ENCODE peak calls at places on chromosomes 6 and 20, in five cellular contexts. One of them, this sample, is unnamed.

GRCh38 chr6:43807228-43808061 is 37.4 kb downstream of the VEGFA start:
- DNase-seq in uterus: no peak
- DNase-seq in HCT116: no peak
- DNase-seq in A673: no peak
- DNase-seq in right atrium auricular region: no peak
- DNase-seq in this sample: no peak

GRCh38 chr20:42005211-42005610 is 387.0 kb upstream of the CHD6 start:
- DNase-seq in uterus: no peak
- DNase-seq in HCT116: no peak
- DNase-seq in A673: peak; percentile 17
- DNase-seq in right atrium auricular region: no peak
- DNase-seq in this sample: no peak

GRCh38 chr20:21522479-21523397 is 8.9 kb upstream of the NKX2-2 start:
- DNase-seq in uterus: no peak
- DNase-seq in HCT116: no peak
- DNase-seq in A673: peak; percentile 28
- DNase-seq in right atrium auricular region: no peak
- DNase-seq in this sample: peak; percentile 81

GRCh38 chr6:125802943-125803377 is 12.2 kb downstream of the NCOA7 start:
- DNase-seq in uterus: no peak
- DNase-seq in HCT116: no peak
- DNase-seq in A673: no peak
- DNase-seq in right atrium auricular region: no peak
- DNase-seq in this sample: no peak

GRCh38 chr6:131270534-131270933 is 135.3 kb downstream of the AKAP7 start:
- DNase-seq in uterus: no peak
- DNase-seq in HCT116: no peak
- DNase-seq in A673: no peak
- DNase-seq in right atrium auricular region: no peak
- DNase-seq in this sample: no peak

GRCh38 chr20:2093200-2093781 is 8.3 kb upstream of the STK35 start:
- DNase-seq in uterus: no peak
- DNase-seq in HCT116: peak; percentile 46
- DNase-seq in A673: no peak
- DNase-seq in right atrium auricular region: no peak
- DNase-seq in this sample: no peak

GRCh38 chr6:54516331-54516730 is 208.1 kb downstream of the TINAG start:
- DNase-seq in uterus: no peak
- DNase-seq in HCT116: no peak
- DNase-seq in A673: no peak
- DNase-seq in right atrium auricular region: no peak
- DNase-seq in this sample: no peak

GRCh38 chr6:145789443-145789842 is 25.2 kb downstream of the FBXO30 start:
- DNase-seq in uterus: no peak
- DNase-seq in HCT116: no peak
- DNase-seq in A673: no peak
- DNase-seq in right atrium auricular region: no peak
- DNase-seq in this sample: no peak

GRCh38 chr6:3825331-3825831 is 23.8 kb upstream of the FAM50B start:
- DNase-seq in uterus: peak; percentile 51
- DNase-seq in HCT116: no peak
- DNase-seq in A673: no peak
- DNase-seq in right atrium auricular region: peak; percentile 86
- DNase-seq in this sample: peak; percentile 91

GRCh38 chr20:15760217-15760567 is 813.1 kb downstream of the KIF16B start:
- DNase-seq in uterus: no peak
- DNase-seq in HCT116: no peak
- DNase-seq in A673: no peak
- DNase-seq in right atrium auricular region: no peak
- DNase-seq in this sample: no peak

GRCh38 chr6:44260451-44261297 is 3.3 kb upstream of the SLC35B2 start:
- DNase-seq in uterus: no peak
- DNase-seq in HCT116: no peak
- DNase-seq in A673: no peak
- DNase-seq in right atrium auricular region: no peak
- DNase-seq in this sample: no peak

GRCh38 chr6:165662671-165663282 is at the start of gene PDE10A:
- DNase-seq in uterus: peak; percentile 61
- DNase-seq in HCT116: no peak
- DNase-seq in A673: peak; percentile 25
- DNase-seq in right atrium auricular region: no peak
- DNase-seq in this sample: no peak

GRCh38 chr20:1381753-1382591 is 10.9 kb downstream of the FKBP1A start:
- DNase-seq in uterus: no peak
- DNase-seq in HCT116: no peak
- DNase-seq in A673: no peak
- DNase-seq in right atrium auricular region: no peak
- DNase-seq in this sample: no peak

GRCh38 chr6:144151010-144151727 is 852 bp downstream of the STX11 start:
- DNase-seq in uterus: no peak
- DNase-seq in HCT116: no peak
- DNase-seq in A673: no peak
- DNase-seq in right atrium auricular region: no peak
- DNase-seq in this sample: no peak

GRCh38 chr6:87093199-87093598 is 1.7 kb downstream of the CGA start:
- DNase-seq in uterus: no peak
- DNase-seq in HCT116: no peak
- DNase-seq in A673: no peak
- DNase-seq in right atrium auricular region: no peak
- DNase-seq in this sample: no peak

GRCh38 chr6:88650029-88650619 is 313.3 kb downstream of the RNGTT start:
- DNase-seq in uterus: no peak
- DNase-seq in HCT116: no peak
- DNase-seq in A673: no peak
- DNase-seq in right atrium auricular region: no peak
- DNase-seq in this sample: no peak

GRCh38 chr20:51540585-51540984 is 1.9 kb downstream of the NFATC2 start:
- DNase-seq in uterus: no peak
- DNase-seq in HCT116: no peak
- DNase-seq in A673: no peak
- DNase-seq in right atrium auricular region: no peak
- DNase-seq in this sample: no peak
- TF ChIP-seq CTCF in uterus: no peak
- TF ChIP-seq CTCF in HCT116: no peak
- TF ChIP-seq CTCF in A673: no peak
- TF ChIP-seq CTCF in right atrium auricular region: no peak
- TF ChIP-seq CTCF in this sample: no peak

DNA sequence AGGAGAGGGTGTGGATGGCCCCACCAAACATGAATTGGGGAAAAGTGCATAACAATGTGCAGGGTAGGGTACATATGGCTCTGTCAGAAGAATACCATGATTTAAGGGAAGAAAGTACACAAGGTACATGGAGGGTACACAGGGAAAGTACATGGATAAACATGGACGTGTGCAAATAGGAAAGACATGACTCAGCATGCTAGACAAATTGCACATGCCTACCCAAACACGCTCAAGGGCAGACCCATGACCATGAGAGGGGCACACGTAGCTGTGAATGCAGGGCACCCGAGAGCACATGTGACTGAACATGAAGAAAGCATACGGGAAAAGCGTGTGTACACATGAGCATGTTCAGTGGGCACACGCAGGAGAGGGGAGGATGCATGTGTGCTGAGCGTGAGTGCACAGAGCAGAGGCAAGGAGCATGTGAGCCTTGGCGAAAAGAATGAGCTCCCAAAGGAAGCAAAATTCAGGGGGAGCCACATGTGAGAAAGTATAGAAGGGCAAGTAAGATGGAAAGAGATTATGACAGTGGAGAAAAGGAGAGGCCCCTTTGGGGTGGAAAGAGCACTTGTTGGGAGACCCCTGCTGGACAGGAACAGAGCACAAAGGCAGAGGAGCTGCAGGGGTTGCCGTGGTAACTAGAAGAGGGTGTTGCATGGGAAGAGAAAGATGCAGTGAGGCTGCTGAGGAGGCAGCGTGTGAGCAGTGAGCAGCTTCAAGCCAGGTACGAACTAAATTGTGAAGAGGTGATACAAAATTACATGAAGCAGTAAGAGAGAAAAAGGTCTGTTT is 17.8 kb downstream of the OR2H2 start:
- DNase-seq in uterus: no peak
- DNase-seq in HCT116: peak; percentile 6
- DNase-seq in A673: peak; percentile 58
- DNase-seq in right atrium auricular region: no peak
- DNase-seq in this sample: no peak
- TF ChIP-seq CTCF in uterus: no peak
- TF ChIP-seq CTCF in HCT116: peak; percentile 49
- TF ChIP-seq CTCF in A673: peak; percentile 36
- TF ChIP-seq CTCF in right atrium auricular region: no peak
- TF ChIP-seq CTCF in this sample: peak; percentile 25

DNA sequence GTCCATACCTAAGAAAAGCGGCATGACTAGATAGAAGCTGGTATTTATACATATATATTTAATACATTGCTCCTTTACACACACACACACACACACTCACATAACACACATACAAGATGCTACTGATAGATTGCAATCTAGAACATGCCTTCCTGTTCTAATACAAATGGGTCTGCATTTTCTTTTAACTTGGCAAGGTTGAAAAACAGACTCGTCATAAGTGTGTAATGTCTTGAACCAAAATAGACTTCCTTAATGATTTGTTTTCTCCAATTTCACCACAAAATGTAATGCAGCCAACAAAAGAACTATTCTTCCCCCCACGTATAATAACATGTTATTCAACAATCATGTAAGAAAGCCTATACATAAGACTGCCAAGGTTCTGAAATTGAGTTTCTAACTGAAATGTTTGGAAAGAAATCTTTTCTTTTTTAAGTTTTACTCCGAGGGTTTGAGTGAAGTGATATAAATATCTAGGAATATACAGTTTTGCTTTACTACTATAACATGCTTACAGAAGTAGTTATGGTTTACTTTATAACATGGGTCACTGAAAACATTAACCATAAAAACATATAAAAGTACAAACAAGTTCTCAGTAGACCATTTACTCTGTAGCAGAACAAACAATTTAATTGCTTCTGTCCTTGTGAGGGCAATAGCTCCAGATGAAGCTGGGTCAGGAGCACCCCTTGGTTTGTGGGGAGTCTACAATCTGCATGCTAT is 207.5 kb downstream of the FOXC1 start:
- DNase-seq in uterus: no peak
- DNase-seq in HCT116: no peak
- DNase-seq in A673: no peak
- DNase-seq in right atrium auricular region: no peak
- DNase-seq in this sample: no peak
- TF ChIP-seq CTCF in uterus: no peak
- TF ChIP-seq CTCF in HCT116: no peak
- TF ChIP-seq CTCF in A673: no peak
- TF ChIP-seq CTCF in right atrium auricular region: no peak
- TF ChIP-seq CTCF in this sample: no peak

DNA sequence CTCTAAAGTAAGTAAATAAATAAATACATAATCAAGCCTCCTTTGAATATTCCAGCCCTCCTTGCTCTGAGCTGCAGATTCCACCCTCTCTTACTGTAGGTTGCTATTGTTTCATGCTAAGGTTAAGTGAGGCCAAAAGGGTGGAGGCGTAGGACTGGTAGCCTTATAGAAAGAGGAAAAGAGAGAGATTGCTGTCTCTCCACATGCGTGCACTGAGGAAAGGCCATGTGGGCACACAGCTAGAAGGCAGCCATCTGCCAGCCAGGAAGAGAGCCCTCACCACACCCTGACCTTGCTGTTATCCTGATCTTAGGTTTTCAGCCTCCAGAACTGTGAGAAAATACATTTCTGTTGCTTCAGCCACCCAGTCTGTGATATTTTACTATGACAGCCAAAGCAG is 87.4 kb upstream of the SHLD1 start:
- DNase-seq in uterus: no peak
- DNase-seq in HCT116: no peak
- DNase-seq in A673: no peak
- DNase-seq in right atrium auricular region: no peak
- DNase-seq in this sample: no peak
- TF ChIP-seq CTCF in uterus: no peak
- TF ChIP-seq CTCF in HCT116: no peak
- TF ChIP-seq CTCF in A673: no peak
- TF ChIP-seq CTCF in right atrium auricular region: no peak
- TF ChIP-seq CTCF in this sample: no peak

GRCh38 chr6:136737343-136738177 is 54.7 kb downstream of the MAP3K5 start:
- DNase-seq in uterus: peak; percentile 41
- DNase-seq in HCT116: no peak
- DNase-seq in A673: no peak
- DNase-seq in right atrium auricular region: peak; percentile 67
- DNase-seq in this sample: no peak
- TF ChIP-seq CTCF in uterus: no peak
- TF ChIP-seq CTCF in HCT116: no peak
- TF ChIP-seq CTCF in A673: no peak
- TF ChIP-seq CTCF in right atrium auricular region: no peak
- TF ChIP-seq CTCF in this sample: no peak

GRCh38 chr6:22732186-22732970 is 163.0 kb downstream of the HDGFL1 start:
- DNase-seq in uterus: no peak
- DNase-seq in HCT116: no peak
- DNase-seq in A673: no peak
- DNase-seq in right atrium auricular region: no peak
- DNase-seq in this sample: no peak

GRCh38 chr6:22737331-22737730 is 168.0 kb downstream of the HDGFL1 start:
- DNase-seq in uterus: peak; percentile 70
- DNase-seq in HCT116: peak; percentile 4
- DNase-seq in A673: peak; percentile 65
- DNase-seq in right atrium auricular region: peak; percentile 59
- DNase-seq in this sample: no peak
- TF ChIP-seq CTCF in uterus: peak; percentile 78
- TF ChIP-seq CTCF in HCT116: peak; percentile 44
- TF ChIP-seq CTCF in A673: peak; percentile 61
- TF ChIP-seq CTCF in right atrium auricular region: peak; percentile 27
- TF ChIP-seq CTCF in this sample: peak; percentile 56

DNA sequence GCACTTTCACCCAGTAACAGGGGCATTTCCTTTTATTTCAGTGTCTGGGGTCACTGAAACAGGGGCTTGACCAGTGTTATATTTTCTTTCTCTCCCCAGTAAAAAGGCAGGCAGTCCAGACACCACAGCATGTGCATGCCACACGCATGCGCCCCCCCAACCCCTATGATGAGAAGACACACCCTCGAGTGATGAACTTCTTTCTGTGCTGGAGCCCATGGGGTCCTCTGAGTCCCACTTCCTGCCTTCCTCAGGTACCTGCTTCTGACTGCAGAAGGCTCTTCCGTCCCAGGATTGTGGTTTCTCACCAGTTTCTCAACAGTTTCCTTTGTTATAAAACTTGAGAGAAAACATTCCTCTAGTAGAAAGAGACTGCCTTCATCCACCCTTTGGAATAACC is 45.7 kb upstream of the TMEM181 start:
- DNase-seq in uterus: no peak
- DNase-seq in HCT116: no peak
- DNase-seq in A673: no peak
- DNase-seq in right atrium auricular region: no peak
- DNase-seq in this sample: no peak
- TF ChIP-seq CTCF in uterus: no peak
- TF ChIP-seq CTCF in HCT116: no peak
- TF ChIP-seq CTCF in A673: no peak
- TF ChIP-seq CTCF in right atrium auricular region: no peak
- TF ChIP-seq CTCF in this sample: no peak